ENCODE peak calls at places on chromosomes 1 and 21, in ten cellular contexts. U is HEK293T; S is heart right ventricle; T is effector CD4-positive, alpha-beta T cell; X is NCI-H774; R is T-helper 2 cell; D is GM13977; Q is H1; B is GM03348; V is progenitor cell of endocrine pancreas. L is an unnamed sample.

GRCh38 chr1:60894121-60894520 is 188.2 kb upstream of the NFIA start:
- DNase-seq in B (no peak), D (no peak), V (no peak), U (no peak), S (no peak), R (no peak), X (peak), T (no peak), Q (no peak), L (no peak)

GRCh38 chr1:84433253-84434080 is 35.2 kb downstream of the DNASE2B start:
- DNase-seq in S (no peak), U (peak), Q (no peak), R (no peak), V (peak), X (peak), D (peak), B (peak), T (peak), L (peak)

GRCh38 chr1:14340244-14340800 is 258.2 kb upstream of the KAZN start:
- DNase-seq in T (no peak), S (no peak), B (no peak), U (no peak), V (no peak), Q (no peak), D (no peak), R (no peak), X (no peak), L (no peak)

GRCh38 chr1:43961692-43962091 is 8.1 kb upstream of the DPH2 start:
- DNase-seq in R (no peak), X (no peak), U (no peak), D (no peak), Q (no peak), B (no peak), T (no peak), S (no peak), V (no peak), L (no peak)

GRCh38 chr1:9539829-9540550 is 725 bp downstream of the SLC25A33 start:
- DNase-seq in D (peak), S (peak), T (peak), X (no peak), R (peak), U (peak), Q (peak), B (peak), V (peak), L (peak)

GRCh38 chr1:31154632-31155215 is 85.0 kb downstream of the NKAIN1 start:
- DNase-seq in V (peak), T (peak), D (peak), S (peak), X (peak), Q (peak), R (peak), B (peak), U (peak), L (peak)

GRCh38 chr1:198699167-198700015 is 60.6 kb downstream of the PTPRC start:
- DNase-seq in R (peak), B (no peak), D (no peak), U (peak), T (peak), X (peak), V (peak), S (peak), Q (peak), L (peak)

GRCh38 chr1:47997289-47998200 is at the start of gene TRABD2B:
- DNase-seq in V (peak), R (peak), B (peak), U (peak), Q (peak), T (peak), D (peak), X (peak), S (peak), L (peak)

GRCh38 chr1:67126974-67127373 is 7.8 kb downstream of the C1orf141 start:
- DNase-seq in R (no peak), X (no peak), V (no peak), B (no peak), S (no peak), Q (no peak), T (no peak), D (no peak), U (no peak), L (no peak)

GRCh38 chr1:116506132-116507004 is 64.5 kb downstream of the CD58 start:
- DNase-seq in S (no peak), X (no peak), T (no peak), R (no peak), D (no peak), B (no peak), V (no peak), Q (no peak), U (no peak), L (no peak)

GRCh38 chr1:197101920-197102319 is 34.9 kb upstream of the F13B start:
- DNase-seq in Q (no peak), S (no peak), X (no peak), R (no peak), V (no peak), B (no peak), D (no peak), T (no peak), U (no peak), L (no peak)

GRCh38 chr1:8318436-8318835 is 522 bp downstream of the SLC45A1 start:
- DNase-seq in S (no peak), V (no peak), U (no peak), D (no peak), T (no peak), R (no peak), Q (no peak), B (no peak), X (no peak), L (no peak)

GRCh38 chr1:101302831-101303511 is 66.2 kb downstream of the S1PR1 start:
- DNase-seq in B (peak), X (no peak), R (no peak), T (no peak), S (no peak), U (no peak), Q (no peak), V (no peak), D (no peak), L (peak)

GRCh38 chr1:222390181-222390580 is 157.7 kb downstream of the HHIPL2 start:
- DNase-seq in V (no peak), U (no peak), D (no peak), S (no peak), X (no peak), R (no peak), B (peak), T (no peak), Q (no peak), L (peak)

GRCh38 chr1:39688706-39689105 is 2.5 kb downstream of the HPCAL4 start:
- DNase-seq in R (no peak), S (no peak), Q (no peak), T (no peak), D (no peak), B (no peak), V (no peak), U (no peak), X (no peak), L (no peak)

GRCh38 chr21:33966324-33966949 is 50.8 kb upstream of the ATP5PO start:
- DNase-seq in U (no peak), R (no peak), S (no peak), V (no peak), B (no peak), T (no peak), X (no peak), D (no peak), Q (peak), L (no peak)

GRCh38 chr1:182301467-182302198 is 90.0 kb downstream of the GLUL start:
- DNase-seq in S (peak), T (no peak), V (no peak), Q (no peak), U (no peak), D (no peak), B (peak), R (no peak), X (no peak), L (peak)

GRCh38 chr1:26739251-26739914 is 43.6 kb downstream of the ARID1A start:
- DNase-seq in U (no peak), B (no peak), X (no peak), Q (no peak), V (no peak), T (no peak), D (no peak), R (no peak), S (no peak), L (no peak)

GRCh38 chr1:235207202-235207565 is 46.1 kb upstream of the RBM34 start:
- DNase-seq in V (no peak), S (no peak), D (no peak), B (no peak), T (peak), Q (no peak), X (no peak), R (no peak), U (no peak), L (peak)

GRCh38 chr1:213564215-213564659 is 423.5 kb upstream of the PROX1 start:
- DNase-seq in S (no peak), V (no peak), T (no peak), X (peak), Q (no peak), B (no peak), D (no peak), U (no peak), R (no peak), L (no peak)

L was measured in astrocyte of the spinal cord.